ENCODE peak calls at places on chromosomes 12 and 14, in seven cellular contexts. V is activated naive CD8-positive, alpha-beta T cell treated with anti-CD3 and anti-CD28 coated beads, Interleukin-2, amount 50 U/mL, for 24 hours; C is neural crest cell; I is CD4-positive, alpha-beta T cell; L is CD8-positive, alpha-beta T cell; A is iPS DF 6.9; X is stimulated activated CD4-positive, alpha-beta T cell treated with anti-CD3 and anti-CD28 coated beads, TNF-alpha, amount 100 ng/mL, for 48 hours. Y is an unnamed sample.
A peak's percentile ranks its signal among the peaks of the same experiment; 100 is the strongest.

GRCh38 chr12:105321125-105321524 is 9.4 kb upstream of the C12orf75 start:
- DNase-seq in L (no peak), A (no peak), V (no peak), I (no peak), X (no peak), C (no peak), Y (no peak)

GRCh38 chr12:6871052-6871957 is 1.8 kb downstream of the SPSB2 start:
- DNase-seq in X (peak; percentile 30), L (no peak), I (no peak), A (no peak), V (peak; percentile 61), C (no peak), Y (no peak)

GRCh38 chr12:64080319-64081008 is 141.6 kb downstream of the KICS2 start:
- DNase-seq in I (no peak), A (peak; percentile 18), X (no peak), C (no peak), V (no peak), L (no peak), Y (no peak)

GRCh38 chr14:72904840-72905561 is 11.1 kb upstream of the DPF3 start:
- DNase-seq in X (peak; percentile 29), C (peak; percentile 57), L (peak; percentile 66), I (peak; percentile 37), A (no peak), V (peak; percentile 52), Y (peak; percentile 44)

GRCh38 chr12:47811581-47812484 is 7.9 kb downstream of the HDAC7 start:
- DNase-seq in L (no peak), X (no peak), I (no peak), A (no peak), C (no peak), V (no peak), Y (no peak)

GRCh38 chr12:3005736-3006135 is 46.5 kb downstream of the TEAD4 start:
- DNase-seq in L (no peak), C (no peak), I (no peak), V (no peak), X (no peak), A (no peak), Y (no peak)

GRCh38 chr12:85277900-85278597 is 2.0 kb upstream of the ALX1 start:
- DNase-seq in I (no peak), C (no peak), A (no peak), L (no peak), X (no peak), V (no peak), Y (no peak)

GRCh38 chr14:70893062-70893841 is 14.0 kb upstream of the PCNX1 start:
- DNase-seq in L (no peak), X (no peak), A (no peak), C (no peak), V (no peak), I (no peak), Y (no peak)

GRCh38 chr12:49907352-49907751 is 3.7 kb upstream of the FAIM2 start:
- DNase-seq in A (no peak), L (no peak), I (no peak), C (no peak), X (no peak), V (no peak), Y (no peak)

GRCh38 chr14:103142903-103143302 is 19.6 kb downstream of the TNFAIP2 start:
- DNase-seq in C (no peak), A (no peak), L (no peak), I (no peak), V (no peak), X (no peak), Y (no peak)

GRCh38 chr14:32085182-32085844 is 8.2 kb downstream of the ARHGAP5 start:
- DNase-seq in V (no peak), L (no peak), A (no peak), C (no peak), I (no peak), X (no peak), Y (no peak)

GRCh38 chr12:104296718-104297117 is 6.8 kb upstream of the EID3 start:
- DNase-seq in X (no peak), C (no peak), I (no peak), A (no peak), V (no peak), L (no peak), Y (no peak)

GRCh38 chr12:122449317-122449716 is 26.8 kb upstream of the CLIP1 start:
- DNase-seq in V (no peak), X (peak; percentile 12), I (no peak), A (no peak), L (no peak), C (no peak), Y (no peak)

GRCh38 chr12:122951406-122951805 is 14.9 kb downstream of the ABCB9 start:
- DNase-seq in V (no peak), L (no peak), I (no peak), C (no peak), A (no peak), X (no peak), Y (no peak)

GRCh38 chr14:73663548-73664212 is 18.9 kb downstream of the DNAL1 start:
- DNase-seq in A (no peak), C (no peak), V (no peak), I (no peak), X (no peak), L (no peak), Y (no peak)

GRCh38 chr12:28905220-28905940 is 243.7 kb upstream of the FAR2 start:
- DNase-seq in A (no peak), L (no peak), V (no peak), I (no peak), C (no peak), X (no peak), Y (no peak)

GRCh38 chr12:14327717-14328116 is 37.8 kb upstream of the ATF7IP start:
- DNase-seq in C (no peak), L (no peak), A (no peak), X (no peak), I (no peak), V (no peak), Y (no peak)

GRCh38 chr14:75711134-75711795 is 50.2 kb downstream of the TTLL5 start:
- DNase-seq in V (peak; percentile 2), X (no peak), C (peak; percentile 4), I (no peak), A (no peak), L (peak; percentile 9), Y (no peak)

GRCh38 chr14:23631702-23632460 is 4.3 kb upstream of the DHRS2 start:
- DNase-seq in A (peak; percentile 78), V (peak; percentile 77), L (peak; percentile 76), I (peak; percentile 53), X (peak; percentile 52), C (peak; percentile 87), Y (peak; percentile 67)

Y was measured in GM18507.